ENCODE peak calls at places on chromosome 19, in ten cellular contexts. L, B, V, R, S, U, F, C, N and Z are unnamed samples.

GRCh38 chr19:17091758-17092333 is 16.3 kb downstream of the MYO9B start:
- DNase-seq in U (no peak), L (no peak), C (no peak), V (no peak), F (no peak), R (no peak), S (no peak), B (peak; percentile 84), N (no peak), Z (peak; percentile 87)

GRCh38 chr19:6018786-6019185 is 40.8 kb upstream of the RANBP3 start:
- DNase-seq in C (no peak), F (no peak), R (no peak), S (no peak), B (peak; percentile 37), U (no peak), N (no peak), V (no peak), L (no peak), Z (peak; percentile 51)

GRCh38 chr19:35109395-35110112 is 6.1 kb upstream of the FXYD3 start:
- DNase-seq in S (no peak), F (no peak), U (no peak), N (no peak), L (no peak), C (peak; percentile 54), B (no peak), R (no peak), V (no peak), Z (no peak)

GRCh38 chr19:1214862-1215731 is 9.5 kb downstream of the STK11 start:
- DNase-seq in U (peak; percentile 93), N (peak; percentile 41), R (no peak), C (no peak), V (peak; percentile 77), B (peak; percentile 73), F (peak; percentile 52), L (no peak), S (no peak), Z (peak; percentile 83)

GRCh38 chr19:18225702-18226468 is at the start of gene PDE4C:
- DNase-seq in S (no peak), U (no peak), N (no peak), R (no peak), C (no peak), B (no peak), F (no peak), V (no peak), L (no peak), Z (no peak)

GRCh38 chr19:512548-513365 is 5.5 kb downstream of the TPGS1 start:
- DNase-seq in V (no peak), N (no peak), U (no peak), C (no peak), R (no peak), B (peak; percentile 78), L (no peak), S (no peak), F (no peak), Z (peak; percentile 86)

GRCh38 chr19:44367024-44367423 is 10.5 kb upstream of the ZNF112 start:
- DNase-seq in S (no peak), B (no peak), V (peak; percentile 76), C (peak; percentile 12), U (no peak), N (no peak), L (no peak), R (no peak), F (peak; percentile 10), Z (no peak)

GRCh38 chr19:3964256-3965194 is 6.4 kb downstream of the DAPK3 start:
- DNase-seq in U (no peak), V (no peak), S (no peak), F (no peak), C (no peak), B (no peak), L (no peak), N (no peak), R (no peak), Z (no peak)

GRCh38 chr19:18233224-18233825 is 7.1 kb upstream of the PDE4C start:
- DNase-seq in F (peak; percentile 45), R (no peak), U (no peak), N (no peak), V (peak; percentile 59), C (peak; percentile 50), L (no peak), B (peak; percentile 71), S (peak; percentile 19), Z (peak; percentile 82)

GRCh38 chr19:16363133-16363851 is 38.7 kb downstream of the KLF2 start:
- DNase-seq in L (no peak), N (no peak), U (no peak), V (no peak), S (no peak), B (peak; percentile 80), C (no peak), F (no peak), R (no peak), Z (peak; percentile 86)

DNA sequence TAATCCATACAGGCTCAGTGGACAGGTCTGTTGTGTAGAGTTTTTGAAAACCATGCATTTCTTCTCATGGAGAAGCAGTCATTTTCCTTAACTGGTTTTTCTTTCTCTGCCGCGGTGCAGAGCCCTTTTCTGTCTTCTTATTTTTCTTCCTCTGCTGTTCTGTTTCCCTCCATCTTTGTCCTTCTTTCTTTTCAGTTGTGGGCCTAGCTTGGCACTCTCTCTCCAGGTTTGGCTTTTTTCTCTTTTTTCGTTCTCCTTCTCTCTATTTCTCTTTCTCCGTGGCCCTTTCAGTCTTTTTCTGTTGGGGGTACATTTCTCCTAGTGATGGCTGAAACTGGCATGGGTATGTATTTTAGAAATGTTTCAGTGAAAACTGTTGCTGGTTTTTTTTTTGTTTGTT is 24.1 kb downstream of the NFIX start:
- DNase-seq in V (no peak), R (no peak), B (no peak), C (no peak), N (no peak), U (no peak), F (no peak), S (no peak), L (no peak), Z (no peak)
- H3K27ac ChIP-seq in V (peak overlapping the region; percentile 77), R (peak overlapping the region; percentile 97), B (peak overlapping the region; percentile 87), C (no peak overlapping the region), N (peak overlapping the region; percentile 95), U (peak overlapping the region; percentile 86), F (peak overlapping the region; percentile 86), S (peak overlapping the region; percentile 78), L (peak overlapping the region; percentile 99), Z (peak overlapping the region; percentile 91)

GRCh38 chr19:33521480-33522370 is at the start of gene PEPD:
- DNase-seq in B (peak; percentile 91), F (peak; percentile 83), N (peak; percentile 60), R (peak; percentile 95), V (peak; percentile 95), S (peak; percentile 71), U (peak; percentile 96), C (peak; percentile 93), L (peak; percentile 64), Z (peak; percentile 94)
- H3K4me3 ChIP-seq in B (peak within 1 kb of the TSS; percentile 99), F (peak within 1 kb of the TSS; percentile 69), N (peak within 1 kb of the TSS; percentile 89), R (peak within 1 kb of the TSS; percentile 84), V (peak within 1 kb of the TSS; percentile 74), S (peak within 1 kb of the TSS; percentile 78), U (peak within 1 kb of the TSS; percentile 89), C (peak within 1 kb of the TSS; percentile 91), L (peak within 1 kb of the TSS; percentile 97), Z (peak within 1 kb of the TSS; percentile 91)

GRCh38 chr19:38132781-38133180 is 91.2 kb downstream of the DPF1 start:
- DNase-seq in S (no peak), B (no peak), U (no peak), C (no peak), V (no peak), F (no peak), L (no peak), N (no peak), R (no peak), Z (no peak)

GRCh38 chr19:38135150-38135998 is 88.6 kb downstream of the DPF1 start:
- DNase-seq in B (no peak), V (no peak), R (no peak), F (no peak), C (no peak), L (no peak), U (no peak), S (no peak), N (no peak), Z (no peak)

GRCh38 chr19:38125238-38125637 is 98.8 kb downstream of the DPF1 start:
- DNase-seq in F (no peak), S (no peak), B (no peak), N (no peak), L (no peak), U (no peak), C (no peak), R (no peak), V (no peak), Z (no peak)

GRCh38 chr19:38134538-38135149 is 89.4 kb downstream of the DPF1 start:
- DNase-seq in L (no peak), U (no peak), N (no peak), B (no peak), F (no peak), R (no peak), S (no peak), V (peak; percentile 57), C (peak; percentile 74), Z (no peak)

DNA sequence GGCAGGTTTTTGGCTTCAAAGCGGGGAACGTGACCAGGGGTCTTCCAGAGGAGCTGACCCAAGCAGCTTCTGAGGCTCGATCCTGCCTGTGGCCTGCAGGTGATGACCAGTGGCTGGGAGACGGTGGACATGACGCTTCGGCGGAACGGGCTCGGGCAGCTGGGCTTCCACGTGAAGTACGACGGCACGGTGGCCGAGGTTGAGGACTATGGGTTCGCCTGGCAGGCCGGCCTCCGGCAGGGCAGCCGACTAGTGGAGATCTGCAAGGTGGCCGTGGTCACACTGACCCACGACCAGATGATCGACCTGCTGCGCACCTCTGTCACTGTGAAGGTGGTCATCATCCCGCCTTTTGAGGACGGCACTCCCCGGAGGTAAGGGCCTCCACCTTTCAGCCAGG is 93.6 kb downstream of the DPF1 start:
- DNase-seq in U (no peak), C (no peak), N (no peak), V (no peak), F (no peak), L (no peak), S (no peak), B (no peak), R (no peak), Z (no peak)
- H3K27ac ChIP-seq in U (no peak overlapping the region), C (no peak overlapping the region), N (no peak overlapping the region), V (no peak overlapping the region), F (no peak overlapping the region), L (no peak overlapping the region), S (no peak overlapping the region), B (no peak overlapping the region), R (no peak overlapping the region), Z (no peak overlapping the region)

GRCh38 chr19:55580628-55581144 is at the start of gene ZNF579:
- DNase-seq in S (peak; percentile 84), U (peak; percentile 89), L (peak; percentile 40), V (peak; percentile 86), B (peak; percentile 88), R (peak; percentile 92), F (peak; percentile 89), N (peak; percentile 32), C (peak; percentile 96), Z (peak; percentile 93)

GRCh38 chr19:55578761-55579747 is 1.6 kb downstream of the ZNF579 start:
- DNase-seq in S (no peak), N (no peak), U (no peak), R (no peak), F (no peak), L (no peak), C (no peak), B (no peak), V (no peak), Z (no peak)

GRCh38 chr19:55576746-55577145 is 3.9 kb downstream of the ZNF579 start:
- DNase-seq in C (no peak), N (no peak), L (no peak), S (no peak), F (no peak), V (no peak), R (no peak), U (no peak), B (no peak), Z (no peak)

GRCh38 chr19:55579766-55580621 is 654 bp downstream of the ZNF579 start:
- DNase-seq in N (no peak), S (no peak), F (peak; percentile 54), C (peak; percentile 44), R (no peak), L (no peak), V (no peak), B (no peak), U (no peak), Z (no peak)

GRCh38 chr19:55578031-55578760 is 2.5 kb downstream of the ZNF579 start:
- DNase-seq in V (no peak), L (no peak), N (no peak), S (no peak), C (no peak), F (no peak), U (no peak), B (no peak), R (no peak), Z (no peak)
- H3K4me3 ChIP-seq in V (no peak overlapping the region), L (no peak overlapping the region), N (no peak overlapping the region), S (no peak overlapping the region), C (no peak overlapping the region), F (no peak overlapping the region), U (no peak overlapping the region), B (no peak overlapping the region), R (no peak overlapping the region), Z (no peak overlapping the region)